ENCODE peak calls at places on chromosome X, in four cellular contexts. One of them, this sample, is unnamed.

GRCh38 chrX:54633641-54634040 is 103.6 kb downstream of the GNL3L start:
- DNase-seq in Peyer's patch: no peak
- DNase-seq in lower lobe of right lung: no peak
- DNase-seq in heart right ventricle: no peak
- DNase-seq in this sample: no peak

GRCh38 chrX:13666836-13667235 is 13.9 kb downstream of the TCEANC start:
- DNase-seq in Peyer's patch: no peak
- DNase-seq in lower lobe of right lung: no peak
- DNase-seq in heart right ventricle: peak; percentile 19
- DNase-seq in this sample: no peak

GRCh38 chrX:13013353-13014110 is 30.9 kb downstream of the FAM9C start:
- DNase-seq in Peyer's patch: peak; percentile 78
- DNase-seq in lower lobe of right lung: no peak
- DNase-seq in heart right ventricle: no peak
- DNase-seq in this sample: no peak

GRCh38 chrX:86407371-86407770 is 259.1 kb downstream of the DACH2 start:
- DNase-seq in Peyer's patch: no peak
- DNase-seq in lower lobe of right lung: no peak
- DNase-seq in heart right ventricle: no peak
- DNase-seq in this sample: no peak

GRCh38 chrX:139881572-139881971 is 51.3 kb downstream of the ATP11C start:
- DNase-seq in Peyer's patch: no peak
- DNase-seq in lower lobe of right lung: no peak
- DNase-seq in heart right ventricle: no peak
- DNase-seq in this sample: no peak

GRCh38 chrX:68694429-68695205 is 47.2 kb downstream of the STARD8 start:
- DNase-seq in Peyer's patch: no peak
- DNase-seq in lower lobe of right lung: no peak
- DNase-seq in heart right ventricle: no peak
- DNase-seq in this sample: no peak

GRCh38 chrX:48487362-48487785 is 11.4 kb downstream of the FTSJ1 start:
- DNase-seq in Peyer's patch: no peak
- DNase-seq in lower lobe of right lung: no peak
- DNase-seq in heart right ventricle: no peak
- DNase-seq in this sample: no peak

GRCh38 chrX:21934414-21934813 is 6.1 kb upstream of the SMS start:
- DNase-seq in Peyer's patch: no peak
- DNase-seq in lower lobe of right lung: no peak
- DNase-seq in heart right ventricle: no peak
- DNase-seq in this sample: no peak

GRCh38 chrX:14922437-14922836 is 49.2 kb downstream of the MOSPD2 start:
- DNase-seq in Peyer's patch: no peak
- DNase-seq in lower lobe of right lung: no peak
- DNase-seq in heart right ventricle: no peak
- DNase-seq in this sample: no peak

GRCh38 chrX:82041034-82041433 is 839.1 kb downstream of the SH3BGRL start:
- DNase-seq in Peyer's patch: no peak
- DNase-seq in lower lobe of right lung: no peak
- DNase-seq in heart right ventricle: no peak
- DNase-seq in this sample: no peak

GRCh38 chrX:82038793-82039192 is 836.9 kb downstream of the SH3BGRL start:
- DNase-seq in Peyer's patch: no peak
- DNase-seq in lower lobe of right lung: no peak
- DNase-seq in heart right ventricle: no peak
- DNase-seq in this sample: no peak
- H3K9me3 ChIP-seq in Peyer's patch: no peaks in the 10 kb centered on the region
- H3K9me3 ChIP-seq in lower lobe of right lung: no peaks in the 10 kb centered on the region
- H3K9me3 ChIP-seq in heart right ventricle: no peaks in the 10 kb centered on the region
- H3K9me3 ChIP-seq in this sample: no peaks in the 10 kb centered on the region

GRCh38 chrX:20431486-20431885 is 164.8 kb upstream of the RPS6KA3 start:
- DNase-seq in Peyer's patch: no peak
- DNase-seq in lower lobe of right lung: no peak
- DNase-seq in heart right ventricle: no peak
- DNase-seq in this sample: no peak

GRCh38 chrX:20435913-20436312 is 169.2 kb upstream of the RPS6KA3 start:
- DNase-seq in Peyer's patch: no peak
- DNase-seq in lower lobe of right lung: no peak
- DNase-seq in heart right ventricle: no peak
- DNase-seq in this sample: no peak

GRCh38 chrX:20432746-20433374 is 166.2 kb upstream of the RPS6KA3 start:
- DNase-seq in Peyer's patch: no peak
- DNase-seq in lower lobe of right lung: no peak
- DNase-seq in heart right ventricle: no peak
- DNase-seq in this sample: no peak

GRCh38 chrX:20432048-20432447 is 165.3 kb upstream of the RPS6KA3 start:
- DNase-seq in Peyer's patch: no peak
- DNase-seq in lower lobe of right lung: no peak
- DNase-seq in heart right ventricle: no peak
- DNase-seq in this sample: no peak

DNA sequence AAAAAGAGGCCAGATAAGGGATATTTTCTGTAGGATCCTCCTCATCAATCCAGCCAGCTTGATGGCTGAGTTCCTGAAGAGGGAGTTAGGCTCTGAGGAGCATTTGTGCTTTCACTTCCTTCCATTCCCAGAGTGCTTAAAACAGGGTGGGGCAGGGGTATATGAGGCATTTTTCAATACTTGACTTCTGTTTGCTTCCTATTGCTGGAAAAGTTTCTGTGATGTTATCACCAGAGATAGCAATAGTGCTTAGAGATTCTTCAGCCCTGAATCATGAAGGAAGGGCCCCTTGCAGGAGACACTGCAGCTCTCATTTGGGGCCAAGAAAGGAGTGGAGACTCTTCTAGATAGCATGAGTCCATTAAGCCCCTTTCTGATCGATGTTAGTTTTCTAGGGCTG is 166.7 kb upstream of the RPS6KA3 start:
- DNase-seq in Peyer's patch: no peak
- DNase-seq in lower lobe of right lung: no peak
- DNase-seq in heart right ventricle: no peak
- DNase-seq in this sample: no peak
- H3K9me3 ChIP-seq in Peyer's patch: no peaks in the 10 kb centered on the region
- H3K9me3 ChIP-seq in lower lobe of right lung: no peaks in the 10 kb centered on the region
- H3K9me3 ChIP-seq in heart right ventricle: no peaks in the 10 kb centered on the region
- H3K9me3 ChIP-seq in this sample: no peaks in the 10 kb centered on the region

GRCh38 chrX:47460561-47460960 is 22.5 kb downstream of the ZNF41 start:
- DNase-seq in Peyer's patch: no peak
- DNase-seq in lower lobe of right lung: no peak
- DNase-seq in heart right ventricle: no peak
- DNase-seq in this sample: no peak
- H3K9me3 ChIP-seq in Peyer's patch: no peaks in the 10 kb centered on the region
- H3K9me3 ChIP-seq in lower lobe of right lung: no peaks in the 10 kb centered on the region
- H3K9me3 ChIP-seq in heart right ventricle: no peaks in the 10 kb centered on the region
- H3K9me3 ChIP-seq in this sample: no peaks in the 10 kb centered on the region

DNA sequence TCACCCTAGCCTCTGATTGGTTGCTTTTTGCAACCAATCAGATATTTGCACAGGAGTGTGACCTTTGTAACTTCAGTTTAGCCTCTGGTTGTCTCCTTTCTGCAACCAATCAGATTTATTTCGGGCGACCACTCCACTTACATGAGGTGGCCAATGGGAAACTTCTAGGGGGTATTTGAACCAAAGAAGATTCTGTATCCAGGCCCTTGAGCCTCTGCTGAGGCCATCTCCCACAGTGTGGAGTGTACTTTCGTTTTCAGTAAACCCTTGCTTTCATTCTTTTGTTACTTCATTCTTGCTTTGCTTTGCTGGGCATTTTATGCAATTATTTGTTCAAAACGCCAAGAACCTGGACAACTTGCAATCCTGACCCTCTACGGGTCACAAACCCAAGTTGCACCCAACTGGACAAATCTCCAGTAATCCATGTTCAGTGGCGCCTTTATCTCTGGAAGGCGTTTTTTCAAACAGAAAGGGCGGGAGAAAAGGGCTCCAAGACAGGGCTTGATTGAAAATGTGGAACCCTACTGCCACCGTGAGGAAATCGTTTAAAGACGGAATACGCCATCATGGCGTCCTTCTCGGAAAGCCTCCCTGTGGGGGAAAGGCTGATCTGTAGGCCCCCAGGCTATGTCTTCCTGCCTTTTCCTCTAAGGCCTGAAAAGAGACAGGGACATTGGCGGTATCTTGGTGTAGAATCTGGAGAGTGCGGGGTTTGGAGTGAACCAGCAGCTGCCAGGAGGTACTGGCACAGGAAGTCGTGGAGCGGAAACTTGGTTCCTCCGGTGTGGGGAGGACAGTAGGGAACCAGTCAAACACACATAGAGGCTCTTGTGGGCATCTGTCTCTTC is 184.6 kb downstream of the OR13H1 start:
- DNase-seq in Peyer's patch: peak; percentile 90
- DNase-seq in lower lobe of right lung: no peak
- DNase-seq in heart right ventricle: no peak
- DNase-seq in this sample: no peak
- H3K9me3 ChIP-seq in Peyer's patch: no peaks in the 10 kb centered on the region
- H3K9me3 ChIP-seq in lower lobe of right lung: no peaks in the 10 kb centered on the region
- H3K9me3 ChIP-seq in heart right ventricle: no peaks in the 10 kb centered on the region
- H3K9me3 ChIP-seq in this sample: no peaks in the 10 kb centered on the region

DNA sequence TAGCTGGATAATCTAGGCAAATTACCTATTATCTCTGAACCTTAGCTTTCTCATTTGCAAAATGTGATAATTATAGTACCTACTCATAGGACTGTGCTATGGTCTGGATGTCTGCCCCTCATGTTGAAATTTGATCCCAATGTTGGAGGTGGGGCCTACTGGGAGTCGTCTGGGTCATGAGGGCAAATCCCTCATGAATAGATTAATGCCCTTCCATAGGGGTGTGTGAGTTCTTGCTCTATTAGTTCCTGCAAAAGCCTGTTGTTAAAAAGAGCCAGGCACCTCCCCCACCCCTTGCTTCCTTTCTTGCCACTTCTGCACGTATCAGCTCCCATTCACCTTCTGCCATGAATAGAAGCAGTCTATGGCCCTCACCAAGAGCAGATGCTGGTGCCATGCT is 73.9 kb downstream of the SERTM2 start:
- DNase-seq in Peyer's patch: no peak
- DNase-seq in lower lobe of right lung: no peak
- DNase-seq in heart right ventricle: no peak
- DNase-seq in this sample: no peak
- H3K9me3 ChIP-seq in Peyer's patch: no peaks in the 10 kb centered on the region
- H3K9me3 ChIP-seq in lower lobe of right lung: no peaks in the 10 kb centered on the region
- H3K9me3 ChIP-seq in heart right ventricle: no peaks in the 10 kb centered on the region
- H3K9me3 ChIP-seq in this sample: no peaks in the 10 kb centered on the region

DNA sequence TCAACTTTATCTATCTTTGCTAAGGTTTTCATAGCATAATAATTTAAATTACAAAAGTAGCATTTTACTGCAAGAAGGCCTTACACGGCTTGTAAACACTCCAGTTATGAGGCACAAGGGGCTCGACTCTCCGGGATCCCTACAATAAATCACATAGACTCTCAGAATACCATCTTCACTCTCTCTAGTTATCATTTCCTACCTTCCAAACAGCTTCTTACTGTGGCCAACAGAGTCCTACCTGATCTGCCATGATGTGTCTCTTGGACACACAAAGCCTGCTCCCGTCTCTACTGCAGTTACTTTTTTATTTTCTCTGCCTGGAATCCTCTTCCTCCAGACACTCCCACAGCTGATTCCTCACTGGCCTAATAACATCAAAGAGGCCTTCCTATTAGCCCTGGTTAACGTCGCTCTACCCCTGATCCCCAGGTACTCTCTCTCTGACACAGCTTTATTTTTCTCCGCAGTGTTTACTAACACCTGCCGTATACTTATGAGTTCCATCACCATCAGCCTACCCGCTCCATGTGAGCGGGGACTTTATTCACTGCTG is 559.6 kb upstream of the DIPK2B start:
- DNase-seq in Peyer's patch: no peak
- DNase-seq in lower lobe of right lung: no peak
- DNase-seq in heart right ventricle: no peak
- DNase-seq in this sample: no peak
- H3K9me3 ChIP-seq in Peyer's patch: no peaks in the 10 kb centered on the region
- H3K9me3 ChIP-seq in lower lobe of right lung: no peaks in the 10 kb centered on the region
- H3K9me3 ChIP-seq in heart right ventricle: no peaks in the 10 kb centered on the region
- H3K9me3 ChIP-seq in this sample: no peaks in the 10 kb centered on the region

DNA sequence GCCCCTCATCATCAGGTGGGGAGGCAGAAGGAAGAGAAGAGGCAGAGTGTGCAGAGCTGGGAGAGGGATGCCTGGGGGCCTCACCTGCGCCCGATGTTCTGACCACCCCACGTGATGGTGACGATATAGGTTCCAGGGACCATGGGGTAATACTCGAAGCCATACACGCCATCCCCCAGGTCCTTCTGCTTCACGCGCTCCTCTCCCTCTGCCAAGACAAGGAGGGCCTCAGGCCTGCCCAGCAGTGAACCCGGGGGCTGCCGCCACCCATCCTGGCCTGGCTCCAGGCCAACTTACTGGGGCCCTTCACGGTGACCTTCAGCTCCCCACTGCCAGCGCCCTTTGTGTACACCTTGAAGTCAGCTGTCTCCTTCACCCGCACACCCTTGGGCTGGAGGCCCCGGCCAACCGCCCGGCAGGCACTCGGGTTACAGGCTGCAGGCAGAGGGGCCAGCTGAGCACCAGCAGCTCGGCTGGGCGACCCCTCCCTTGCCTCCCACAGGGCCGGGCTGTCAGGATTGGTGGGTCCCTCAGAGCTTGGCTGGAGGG is 9.3 kb downstream of the FLNA start:
- DNase-seq in Peyer's patch: no peak
- DNase-seq in lower lobe of right lung: no peak
- DNase-seq in heart right ventricle: peak; percentile 17
- DNase-seq in this sample: no peak
- H3K9me3 ChIP-seq in Peyer's patch: no peaks in the 10 kb centered on the region
- H3K9me3 ChIP-seq in lower lobe of right lung: no peaks in the 10 kb centered on the region
- H3K9me3 ChIP-seq in heart right ventricle: no peaks in the 10 kb centered on the region
- H3K9me3 ChIP-seq in this sample: no peaks in the 10 kb centered on the region

GRCh38 chrX:70494441-70494840 is 49.8 kb downstream of the DLG3 start:
- DNase-seq in Peyer's patch: no peak
- DNase-seq in lower lobe of right lung: no peak
- DNase-seq in heart right ventricle: no peak
- DNase-seq in this sample: no peak

GRCh38 chrX:70497026-70497425 is 52.4 kb downstream of the DLG3 start:
- DNase-seq in Peyer's patch: no peak
- DNase-seq in lower lobe of right lung: no peak
- DNase-seq in heart right ventricle: no peak
- DNase-seq in this sample: no peak

GRCh38 chrX:70498129-70498528 is 53.5 kb downstream of the DLG3 start:
- DNase-seq in Peyer's patch: no peak
- DNase-seq in lower lobe of right lung: no peak
- DNase-seq in heart right ventricle: no peak
- DNase-seq in this sample: no peak

GRCh38 chrX:70500826-70501225 is 56.2 kb downstream of the DLG3 start:
- DNase-seq in Peyer's patch: no peak
- DNase-seq in lower lobe of right lung: no peak
- DNase-seq in heart right ventricle: no peak
- DNase-seq in this sample: no peak

GRCh38 chrX:70496491-70496890 is 51.9 kb downstream of the DLG3 start:
- DNase-seq in Peyer's patch: no peak
- DNase-seq in lower lobe of right lung: no peak
- DNase-seq in heart right ventricle: no peak
- DNase-seq in this sample: no peak
- H3K9me3 ChIP-seq in Peyer's patch: no peaks in the 10 kb centered on the region
- H3K9me3 ChIP-seq in lower lobe of right lung: no peaks in the 10 kb centered on the region
- H3K9me3 ChIP-seq in heart right ventricle: no peaks in the 10 kb centered on the region
- H3K9me3 ChIP-seq in this sample: no peaks in the 10 kb centered on the region

This sample was measured in tibial nerve.